ENCODE peak calls at places on chromosomes 6 and 20, in seven cellular contexts. P is fibroblast of mammary gland; N is NCI-H2081; J is neuronal stem cell; A is activated CD8-positive, alpha-beta memory T cell treated with anti-CD3 and anti-CD28 coated beads, Interleukin-2, amount 50 U/mL, for 48 hours; Q is iris pigment epithelial cell; E is NCI-H226. W is an unnamed sample.

GRCh38 chr6:150599199-150600002 is at the start of gene PLEKHG1:
- DNase-seq in P (peak), N (peak), J (peak), A (peak), Q (peak), E (peak), W (no peak)

GRCh38 chr6:117504478-117505144 is 22.1 kb downstream of the DCBLD1 start:
- DNase-seq in P (no peak), N (no peak), J (no peak), A (no peak), Q (no peak), E (no peak), W (no peak)

GRCh38 chr6:93059911-93060310 is 359.4 kb downstream of the EPHA7 start:
- DNase-seq in P (no peak), N (no peak), J (no peak), A (no peak), Q (no peak), E (no peak), W (peak)

GRCh38 chr20:47713941-47714450 is 71.3 kb downstream of the SULF2 start:
- DNase-seq in P (peak), N (no peak), J (no peak), A (no peak), Q (peak), E (no peak), W (peak)

GRCh38 chr6:106069478-106069877 is 16.7 kb upstream of the PRDM1 start:
- DNase-seq in P (peak), N (peak), J (no peak), A (no peak), Q (peak), E (peak), W (peak)

GRCh38 chr6:128512296-128512695 is 8.1 kb downstream of the PTPRK start:
- DNase-seq in P (no peak), N (no peak), J (no peak), A (no peak), Q (no peak), E (no peak), W (no peak)

GRCh38 chr6:35381132-35381531 is 38.8 kb downstream of the PPARD start:
- DNase-seq in P (peak), N (no peak), J (no peak), A (no peak), Q (no peak), E (no peak), W (no peak)

GRCh38 chr6:84546427-84546914 is 217.9 kb downstream of the TBX18 start:
- DNase-seq in P (peak), N (peak), J (no peak), A (no peak), Q (no peak), E (no peak), W (no peak)

GRCh38 chr6:63839485-63839884 is 203.9 kb downstream of the PHF3 start:
- DNase-seq in P (peak), N (no peak), J (no peak), A (no peak), Q (peak), E (peak), W (no peak)

GRCh38 chr6:27840572-27840971 is 71.6 kb downstream of the OR2B2 start:
- DNase-seq in P (no peak), N (no peak), J (no peak), A (no peak), Q (no peak), E (no peak), W (no peak)

GRCh38 chr6:53692172-53692571 is 26.6 kb upstream of the KLHL31 start:
- DNase-seq in P (no peak), N (no peak), J (no peak), A (no peak), Q (no peak), E (no peak), W (no peak)

GRCh38 chr20:62768815-62769287 is 27.4 kb upstream of the MRGBP start:
- DNase-seq in P (no peak), N (peak), J (no peak), A (no peak), Q (peak), E (peak), W (no peak)

GRCh38 chr6:31669676-31670075 is at the start of gene LY6G5B:
- DNase-seq in P (no peak), N (no peak), J (no peak), A (no peak), Q (no peak), E (no peak), W (no peak)

GRCh38 chr6:117494283-117494682 is 11.8 kb downstream of the DCBLD1 start:
- DNase-seq in P (peak), N (no peak), J (no peak), A (no peak), Q (peak), E (no peak), W (no peak)

GRCh38 chr20:3238616-3239025 is 369 bp downstream of the SLC4A11 start:
- DNase-seq in P (no peak), N (no peak), J (peak), A (peak), Q (peak), E (peak), W (no peak)

GRCh38 chr6:143965503-143966171 is 42.4 kb downstream of the PLAGL1 start:
- DNase-seq in P (peak), N (no peak), J (no peak), A (no peak), Q (peak), E (no peak), W (no peak)

GRCh38 chr6:28864321-28864923 is 59.4 kb downstream of the TRIM27 start:
- DNase-seq in P (no peak), N (no peak), J (no peak), A (no peak), Q (peak), E (no peak), W (peak)

GRCh38 chr20:58699246-58700107 is 6.9 kb downstream of the NPEPL1 start:
- DNase-seq in P (no peak), N (no peak), J (no peak), A (peak), Q (no peak), E (no peak), W (no peak)

GRCh38 chr6:105257350-105257749 is 77.5 kb upstream of the POPDC3 start:
- DNase-seq in P (no peak), N (no peak), J (no peak), A (no peak), Q (no peak), E (no peak), W (no peak)

GRCh38 chr20:50335866-50336265 is 145.2 kb downstream of the CEBPB start:
- DNase-seq in P (no peak), N (no peak), J (no peak), A (no peak), Q (no peak), E (no peak), W (no peak)

GRCh38 chr6:111411046-111411445 is 72.0 kb downstream of the REV3L start:
- DNase-seq in P (no peak), N (no peak), J (no peak), A (no peak), Q (no peak), E (no peak), W (no peak)

GRCh38 chr6:170451762-170452651 is 101.1 kb downstream of the PSMB1 start:
- DNase-seq in P (no peak), N (no peak), J (no peak), A (no peak), Q (no peak), E (no peak), W (no peak)

GRCh38 chr6:130307752-130308361 is 58.0 kb upstream of the TMEM200A start:
- DNase-seq in P (peak), N (no peak), J (no peak), A (no peak), Q (peak), E (peak), W (no peak)

GRCh38 chr20:2741463-2741862 is 48.9 kb downstream of the EBF4 start:
- DNase-seq in P (no peak), N (no peak), J (no peak), A (peak), Q (no peak), E (no peak), W (no peak)

GRCh38 chr6:4637691-4638433 is 138.3 kb upstream of the CDYL start:
- DNase-seq in P (peak), N (no peak), J (no peak), A (peak), Q (peak), E (peak), W (no peak)

GRCh38 chr6:131867744-131868143 is 59.9 kb downstream of the ENPP1 start:
- DNase-seq in P (peak), N (no peak), J (no peak), A (no peak), Q (peak), E (peak), W (no peak)

GRCh38 chr6:11654876-11655275 is 117.3 kb downstream of the TMEM170B start:
- DNase-seq in P (no peak), N (no peak), J (no peak), A (no peak), Q (peak), E (no peak), W (no peak)

GRCh38 chr20:62060631-62061541 is 4.8 kb downstream of the TAF4 start:
- DNase-seq in P (no peak), N (no peak), J (no peak), A (no peak), Q (no peak), E (no peak), W (no peak)

GRCh38 chr6:107539409-107539808 is 49.5 kb downstream of the SOBP start:
- DNase-seq in P (no peak), N (peak), J (no peak), A (no peak), Q (peak), E (no peak), W (peak)

GRCh38 chr20:1569417-1569861 is 11.9 kb upstream of the SIRPD start:
- DNase-seq in P (peak), N (no peak), J (no peak), A (no peak), Q (peak), E (peak), W (no peak)

GRCh38 chr6:161137839-161138544 is 135.9 kb downstream of the AGPAT4 start:
- DNase-seq in P (peak), N (no peak), J (no peak), A (no peak), Q (peak), E (no peak), W (no peak)

GRCh38 chr6:137910424-137910834 is 43.4 kb downstream of the TNFAIP3 start:
- DNase-seq in P (peak), N (no peak), J (no peak), A (no peak), Q (no peak), E (no peak), W (no peak)

GRCh38 chr6:5220436-5220835 is 40.3 kb downstream of the LYRM4 start:
- DNase-seq in P (no peak), N (no peak), J (no peak), A (no peak), Q (no peak), E (no peak), W (no peak)

GRCh38 chr20:61595216-61595615 is 343.2 kb downstream of the CDH4 start:
- DNase-seq in P (no peak), N (no peak), J (no peak), A (no peak), Q (no peak), E (no peak), W (no peak)

GRCh38 chr20:47453167-47453782 is 48.4 kb upstream of the NCOA3 start:
- DNase-seq in P (peak), N (no peak), J (no peak), A (peak), Q (peak), E (peak), W (no peak)

GRCh38 chr6:40856271-40856670 is 182.8 kb downstream of the UNC5CL start:
- DNase-seq in P (no peak), N (no peak), J (no peak), A (no peak), Q (no peak), E (no peak), W (no peak)

GRCh38 chr20:23702021-23702420 is 13.2 kb upstream of the CST4 start:
- DNase-seq in P (no peak), N (no peak), J (no peak), A (no peak), Q (peak), E (no peak), W (no peak)

GRCh38 chr6:79421707-79422484 is 115.3 kb downstream of the LCA5 start:
- DNase-seq in P (peak), N (peak), J (no peak), A (no peak), Q (peak), E (peak), W (peak)

GRCh38 chr6:16635810-16636602 is 125.3 kb downstream of the ATXN1 start:
- DNase-seq in P (peak), N (no peak), J (no peak), A (no peak), Q (peak), E (peak), W (no peak)

W was measured in NCI-H748 treated with DMSO at 0.1 percent for 48 hours.